ENCODE peak calls at places on chromosome 15, in seven cellular contexts. I is activated CD8-positive, alpha-beta memory T cell treated with anti-CD3 and anti-CD28 coated beads, Interleukin-2, amount 50 U/mL, for 4 hours; B is stimulated activated effector memory CD8-positive, alpha-beta T cell treated with anti-CD3 and anti-CD28 coated beads, Interleukin-12 subunit alpha, Interleukin-12 subunit beta, amount 100 ng/mL, for 72 hours; G is CD4-positive, alpha-beta memory T cell; L is tibial nerve; O is iris pigment epithelial cell; P is D341Med. C is an unnamed sample.
A peak's percentile ranks its signal among the peaks of the same experiment; 100 is the strongest.

GRCh38 chr15:39680868-39681267 is 100.0 kb downstream of the THBS1 start:
- DNase-seq in I (no peak), B (no peak), G (no peak), L (no peak), O (peak; percentile 44), P (no peak), C (no peak)

GRCh38 chr15:61036121-61036520 is 193.0 kb downstream of the RORA start:
- DNase-seq in I (no peak), B (no peak), G (no peak), L (no peak), O (no peak), P (no peak), C (no peak)

GRCh38 chr15:86073281-86073680 is 6.4 kb upstream of the AGBL1 start:
- DNase-seq in I (no peak), B (no peak), G (no peak), L (no peak), O (no peak), P (no peak), C (no peak)

GRCh38 chr15:29470311-29470710 is 200.7 kb upstream of the NSMCE3 start:
- DNase-seq in I (no peak), B (no peak), G (no peak), L (no peak), O (no peak), P (no peak), C (no peak)

GRCh38 chr15:48465410-48465809 is 134.2 kb downstream of the DUT start:
- DNase-seq in I (no peak), B (no peak), G (no peak), L (no peak), O (no peak), P (no peak), C (no peak)

GRCh38 chr15:35738370-35738769 is 192.4 kb upstream of the DPH6 start:
- DNase-seq in I (no peak), B (no peak), G (no peak), L (no peak), O (peak; percentile 92), P (no peak), C (no peak)

GRCh38 chr15:27638950-27639349 is 460.2 kb downstream of the OCA2 start:
- DNase-seq in I (no peak), B (no peak), G (no peak), L (no peak), O (no peak), P (no peak), C (no peak)

GRCh38 chr15:65372787-65373067 is 5.1 kb downstream of the IGDCC3 start:
- DNase-seq in I (no peak), B (no peak), G (no peak), L (no peak), O (no peak), P (peak; percentile 91), C (no peak)

GRCh38 chr15:68583936-68584703 is 5.3 kb downstream of the CORO2B start:
- DNase-seq in I (no peak), B (no peak), G (no peak), L (no peak), O (no peak), P (no peak), C (no peak)

GRCh38 chr15:91407237-91407889 is 307.3 kb downstream of the SV2B start:
- DNase-seq in I (no peak), B (no peak), G (peak; percentile 41), L (no peak), O (peak; percentile 31), P (no peak), C (no peak)

GRCh38 chr15:67127925-67128324 is 62.5 kb downstream of the SMAD3 start:
- DNase-seq in I (no peak), B (no peak), G (no peak), L (no peak), O (peak; percentile 98), P (no peak), C (no peak)

GRCh38 chr15:95131071-95131683 is 899.8 kb downstream of the MCTP2 start:
- DNase-seq in I (no peak), B (no peak), G (no peak), L (no peak), O (no peak), P (no peak), C (no peak)

GRCh38 chr15:33955945-33956344 is 12.4 kb upstream of the CHRM5 start:
- DNase-seq in I (no peak), B (no peak), G (no peak), L (no peak), O (no peak), P (no peak), C (no peak)

GRCh38 chr15:41047474-41047873 is 68.6 kb downstream of the INO80 start:
- DNase-seq in I (no peak), B (no peak), G (no peak), L (no peak), O (no peak), P (no peak), C (no peak)

GRCh38 chr15:68389936-68390790 is 41.8 kb downstream of the ITGA11 start:
- DNase-seq in I (no peak), B (no peak), G (no peak), L (no peak), O (peak; percentile 77), P (no peak), C (peak; percentile 56)

C was measured in GM18507.